ENCODE peak calls at places on chromosomes 16 and 17, in eight cellular contexts. H is Peyer's patch, K is small intestine, T is neuronal stem cell, P is left lung, Y is Karpas-422, F is heart right ventricle, D is PC-3. S is an unnamed sample. For H3K4me1, the result is how much of the 10 kb centered on the place peaks cover.

GRCh38 chr17:46730679-46731078 is 87.8 kb downstream of the WNT3 start:
- DNase-seq in T (no peak), P (no peak), H (no peak), D (no peak), F (no peak), Y (no peak), K (no peak), S (no peak)

GRCh38 chr17:2704031-2704889 is 7.3 kb downstream of the CLUH start:
- DNase-seq in F (no peak), T (no peak), P (peak), H (no peak), K (no peak), D (no peak), Y (no peak), S (no peak)

GRCh38 chr17:77572065-77572601 is 386.4 kb upstream of the TNRC6C start:
- DNase-seq in Y (no peak), F (no peak), P (peak), T (no peak), D (no peak), K (no peak), H (no peak), S (no peak)

GRCh38 chr16:86088287-86088686 is 189.3 kb downstream of the IRF8 start:
- DNase-seq in P (peak), T (no peak), D (no peak), H (no peak), Y (no peak), F (no peak), K (no peak), S (no peak)

GRCh38 chr17:55533611-55534010 is 22.4 kb upstream of the SMIM36 start:
- DNase-seq in T (no peak), H (no peak), P (no peak), D (no peak), K (no peak), F (no peak), Y (no peak), S (no peak)

GRCh38 chr16:15507299-15507958 is 73.0 kb downstream of the BMERB1 start:
- DNase-seq in K (no peak), P (no peak), F (no peak), D (no peak), Y (no peak), T (no peak), H (no peak), S (no peak)

GRCh38 chr17:50527949-50528474 is 4.5 kb upstream of the EPN3 start:
- DNase-seq in Y (no peak), F (no peak), D (no peak), K (no peak), P (no peak), T (no peak), H (no peak), S (no peak)

GRCh38 chr17:6940186-6940649 is 55.6 kb upstream of the ALOX12 start:
- DNase-seq in K (peak), F (no peak), H (no peak), D (no peak), T (no peak), P (no peak), Y (peak), S (peak)

GRCh38 chr16:29290631-29291247 is 115.8 kb downstream of the NPIPB11 start:
- DNase-seq in T (peak), H (peak), P (peak), D (peak), F (peak), Y (no peak), K (peak), S (no peak)

DNA sequence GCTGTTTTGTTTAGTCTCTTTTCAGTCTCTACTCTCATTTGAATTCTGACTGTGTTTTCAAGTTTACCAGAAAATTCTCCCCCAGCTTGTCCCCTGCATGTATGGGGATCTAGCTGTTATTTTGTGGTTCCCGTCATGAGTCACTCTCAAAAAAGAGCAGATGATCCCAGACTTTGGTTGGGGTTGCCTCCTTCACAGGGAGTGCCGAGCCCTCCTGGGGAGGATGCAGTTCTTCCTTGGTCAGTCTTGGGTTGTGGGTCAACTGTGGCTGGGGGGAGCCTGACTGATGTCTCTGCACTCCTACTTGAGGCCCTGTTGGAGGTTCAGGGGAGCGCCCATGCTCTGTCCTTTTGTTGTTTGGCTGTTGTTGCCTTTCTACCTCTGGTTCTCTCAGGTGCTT is 37.7 kb downstream of the EPN2 start:
- DNase-seq in F (no peak), H (no peak), T (no peak), Y (no peak), D (no peak), K (no peak), P (no peak), S (no peak)
- H3K4me1 ChIP-seq in F (under half), H (under half), T (under half), Y (under half), D (under half), K (under half), P (under half), S (under half)

GRCh38 chr17:32385971-32386370 is 36.0 kb downstream of the ZNF207 start:
- DNase-seq in T (no peak), F (no peak), D (no peak), K (no peak), Y (no peak), P (no peak), H (no peak), S (no peak)

GRCh38 chr17:32382526-32383223 is 32.7 kb downstream of the ZNF207 start:
- DNase-seq in D (no peak), T (no peak), Y (no peak), F (no peak), P (no peak), K (peak), H (no peak), S (no peak)

GRCh38 chr17:32383926-32384434 is 34.0 kb downstream of the ZNF207 start:
- DNase-seq in P (no peak), Y (no peak), D (no peak), H (no peak), F (no peak), K (no peak), T (no peak), S (no peak)

GRCh38 chr17:32386844-32387243 is 36.9 kb downstream of the ZNF207 start:
- DNase-seq in P (no peak), H (no peak), F (no peak), K (no peak), T (no peak), Y (no peak), D (peak), S (no peak)

DNA sequence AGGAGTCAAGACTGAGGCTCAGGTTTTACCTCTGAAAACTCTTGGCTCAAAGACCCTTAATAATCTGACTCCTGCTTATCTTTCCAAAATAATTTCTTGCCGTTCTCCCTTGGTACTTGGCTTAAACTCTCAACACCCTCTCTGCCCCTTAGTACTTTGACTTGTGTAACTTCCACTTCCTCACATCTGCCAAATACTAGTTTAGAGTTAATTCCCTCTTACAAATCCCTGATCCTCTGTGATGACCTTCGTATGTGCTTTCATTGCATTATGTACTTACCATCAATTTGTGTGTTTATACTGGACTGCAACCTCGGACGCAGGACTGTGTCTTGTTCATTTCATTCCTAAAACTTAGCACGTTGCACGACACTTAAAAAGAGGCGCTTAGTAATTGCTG is 35.2 kb downstream of the ZNF207 start:
- DNase-seq in F (no peak), Y (no peak), P (no peak), D (no peak), T (no peak), H (no peak), K (no peak), S (no peak)
- H3K4me3 ChIP-seq in F (no peak), Y (no peak), P (no peak), D (no peak), T (no peak), H (no peak), K (no peak), S (no peak)

GRCh38 chr17:82227629-82228277 is 1.1 kb upstream of the SLC16A3 start:
- DNase-seq in D (no peak), H (no peak), K (no peak), Y (no peak), F (no peak), P (no peak), T (no peak), S (no peak)

GRCh38 chr17:82230627-82231311 is 1.9 kb downstream of the SLC16A3 start:
- DNase-seq in T (peak), K (peak), Y (no peak), H (peak), D (peak), F (peak), P (peak), S (peak)

GRCh38 chr17:82228278-82228841 is 482 bp upstream of the SLC16A3 start:
- DNase-seq in F (peak), T (no peak), D (no peak), Y (no peak), P (peak), K (peak), H (peak), S (peak)

GRCh38 chr17:82229686-82230626 is 1.1 kb downstream of the SLC16A3 start:
- DNase-seq in D (no peak), Y (no peak), K (no peak), F (no peak), P (no peak), T (no peak), H (no peak), S (no peak)

GRCh38 chr17:82228842-82229685 is at the start of gene SLC16A3:
- DNase-seq in T (no peak), H (peak), D (peak), Y (no peak), P (peak), F (peak), K (peak), S (no peak)
- H3K27ac ChIP-seq in T (no peak), H (peak), D (peak), Y (no peak), P (peak), F (peak), K (peak), S (peak)

GRCh38 chr16:81523387-81524115 is 78.9 kb downstream of the CMIP start:
- DNase-seq in Y (no peak), P (no peak), F (no peak), D (peak), T (no peak), H (no peak), K (no peak), S (no peak)
- H3K4me1 ChIP-seq in Y (under half), P (under half), F (under half), D (half or more), T (under half), H (under half), K (under half), S (half or more)

S was measured in naive thymus-derived CD4-positive, alpha-beta T cell.